ENCODE peak calls at places on chromosomes 11 and 22, in six cellular contexts. V is GM12865; J is KBM-7; M is T-helper 2 cell treated with Interferon-gamma antibody and Interleukin-4, amounts not matched to agents 5 μg/mL and 100 μg/mL, for 36 hours; H is pons; F is neural crest cell. L is an unnamed sample.

GRCh38 chr22:35785181-35785923 is 67.7 kb downstream of the APOL5 start:
- DNase-seq in V (no peak), J (peak), M (no peak), H (no peak), F (no peak), L (no peak)

GRCh38 chr22:49943771-49944398 is 16.7 kb upstream of the PIM3 start:
- DNase-seq in V (no peak), J (no peak), M (no peak), H (no peak), F (no peak), L (no peak)

GRCh38 chr22:36180038-36180880 is 19.7 kb upstream of the APOL3 start:
- DNase-seq in V (peak), J (peak), M (peak), H (peak), F (peak), L (peak)

GRCh38 chr11:116224154-116224888 is 548.5 kb downstream of the BUD13 start:
- DNase-seq in V (peak), J (peak), M (peak), H (peak), F (peak), L (peak)

GRCh38 chr11:102664001-102664752 is 39.0 kb upstream of the MMP20 start:
- DNase-seq in V (peak), J (peak), M (no peak), H (no peak), F (no peak), L (peak)

GRCh38 chr22:44336962-44337657 is 24.4 kb upstream of the SHISAL1 start:
- DNase-seq in V (no peak), J (no peak), M (no peak), H (no peak), F (no peak), L (no peak)

GRCh38 chr11:18669211-18669593 is 29.4 kb upstream of the TMEM86A start:
- DNase-seq in V (no peak), J (no peak), M (peak), H (no peak), F (no peak), L (no peak)

GRCh38 chr11:79393362-79394043 is 47.3 kb downstream of the TENM4 start:
- DNase-seq in V (no peak), J (no peak), M (no peak), H (no peak), F (peak), L (no peak)

GRCh38 chr22:24319451-24319850 is 48.8 kb downstream of the SPECC1L start:
- DNase-seq in V (no peak), J (no peak), M (no peak), H (no peak), F (no peak), L (no peak)

GRCh38 chr11:47924184-47924671 is 56.1 kb upstream of the PTPRJ start:
- DNase-seq in V (no peak), J (no peak), M (no peak), H (no peak), F (no peak), L (no peak)

GRCh38 chr11:30568933-30569332 is 17.2 kb downstream of the MPPED2 start:
- DNase-seq in V (no peak), J (no peak), M (no peak), H (no peak), F (no peak), L (no peak)

GRCh38 chr22:19756288-19757128 is 4.1 kb upstream of the TBX1 start:
- DNase-seq in V (peak), J (peak), M (peak), H (no peak), F (no peak), L (peak)

GRCh38 chr22:42338502-42338901 is 68.0 kb upstream of the TCF20 start:
- DNase-seq in V (no peak), J (no peak), M (no peak), H (peak), F (no peak), L (no peak)

GRCh38 chr11:128819198-128819597 is 47.9 kb downstream of the KCNJ1 start:
- DNase-seq in V (no peak), J (no peak), M (no peak), H (no peak), F (no peak), L (no peak)

GRCh38 chr11:35066029-35066428 is 72.9 kb upstream of the CD44 start:
- DNase-seq in V (no peak), J (no peak), M (no peak), H (no peak), F (no peak), L (no peak)

GRCh38 chr11:126589492-126589803 is 234.0 kb downstream of the ST3GAL4 start:
- DNase-seq in V (no peak), J (no peak), M (no peak), H (no peak), F (no peak), L (no peak)

GRCh38 chr11:89220684-89221339 is 43.1 kb downstream of the TYR start:
- DNase-seq in V (no peak), J (no peak), M (no peak), H (no peak), F (no peak), L (no peak)

GRCh38 chr11:61091373-61092279 is 10.7 kb upstream of the CD5 start:
- DNase-seq in V (peak), J (peak), M (peak), H (no peak), F (no peak), L (no peak)

GRCh38 chr22:22848364-22848866 is 39.2 kb upstream of the IGLL5 start:
- DNase-seq in V (peak), J (peak), M (peak), H (peak), F (peak), L (peak)

GRCh38 chr11:3010004-3010403 is 17.9 kb upstream of the NAP1L4 start:
- DNase-seq in V (no peak), J (no peak), M (no peak), H (no peak), F (no peak), L (no peak)

GRCh38 chr11:120306519-120307242 is 18.4 kb upstream of the TLCD5 start:
- DNase-seq in V (no peak), J (no peak), M (no peak), H (no peak), F (no peak), L (no peak)

GRCh38 chr11:128095459-128096096 is 491.8 kb downstream of the ETS1 start:
- DNase-seq in V (no peak), J (no peak), M (no peak), H (no peak), F (no peak), L (peak)

GRCh38 chr22:32353292-32353691 is 4.4 kb upstream of the RFPL3 start:
- DNase-seq in V (no peak), J (no peak), M (no peak), H (no peak), F (no peak), L (no peak)

GRCh38 chr22:26471522-26471921 is 12.1 kb downstream of the HPS4 start:
- DNase-seq in V (no peak), J (no peak), M (no peak), H (no peak), F (no peak), L (no peak)

GRCh38 chr11:86314636-86315035 is 12.6 kb downstream of the HIKESHI start:
- DNase-seq in V (no peak), J (no peak), M (no peak), H (no peak), F (no peak), L (no peak)

L was measured in OCI-LY7.